ENCODE peak calls at places on chromosomes 6 and 20, in nine cellular contexts. Q, E, O, G, B, K, T, R and J are unnamed samples.

GRCh38 chr20:19453781-19454310 is 241.4 kb downstream of the SLC24A3 start:
- DNase-seq in Q (no peak), E (no peak), O (no peak), G (no peak), B (no peak), K (no peak), T (no peak), R (no peak), J (no peak)

GRCh38 chr6:46129301-46129633 is 522 bp upstream of the ENPP4 start:
- DNase-seq in Q (no peak), E (no peak), O (no peak), G (no peak), B (no peak), K (no peak), T (no peak), R (no peak), J (no peak)

GRCh38 chr6:5670381-5670780 is 336.3 kb downstream of the NRN1 start:
- DNase-seq in Q (no peak), E (no peak), O (no peak), G (no peak), B (no peak), K (no peak), T (no peak), R (no peak), J (no peak)

GRCh38 chr20:25319241-25320034 is 71.2 kb downstream of the ABHD12 start:
- DNase-seq in Q (no peak), E (no peak), O (peak; percentile 54), G (peak; percentile 38), B (no peak), K (no peak), T (no peak), R (no peak), J (no peak)

GRCh38 chr6:4348462-4349112 is 213.2 kb upstream of the ECI2 start:
- DNase-seq in Q (no peak), E (no peak), O (no peak), G (no peak), B (peak; percentile 33), K (no peak), T (no peak), R (no peak), J (no peak)

GRCh38 chr20:49872056-49872455 is 43.3 kb downstream of the SPATA2 start:
- DNase-seq in Q (no peak), E (no peak), O (no peak), G (no peak), B (no peak), K (no peak), T (no peak), R (no peak), J (no peak)

GRCh38 chr20:10448270-10449156 is 13.4 kb downstream of the SLX4IP start:
- DNase-seq in Q (no peak), E (no peak), O (no peak), G (no peak), B (no peak), K (no peak), T (no peak), R (no peak), J (no peak)

GRCh38 chr6:105021399-105021798 is 64.5 kb downstream of the LIN28B start:
- DNase-seq in Q (no peak), E (no peak), O (no peak), G (no peak), B (no peak), K (no peak), T (no peak), R (no peak), J (no peak)

GRCh38 chr20:24102290-24102689 is 113.7 kb upstream of the GGTLC1 start:
- DNase-seq in Q (no peak), E (no peak), O (no peak), G (no peak), B (peak; percentile 24), K (peak; percentile 35), T (no peak), R (peak; percentile 13), J (no peak)

GRCh38 chr6:21109421-21110178 is 484.0 kb upstream of the SOX4 start:
- DNase-seq in Q (no peak), E (no peak), O (no peak), G (no peak), B (peak; percentile 70), K (no peak), T (peak; percentile 23), R (no peak), J (peak; percentile 13)

GRCh38 chr6:33442283-33442682 is 12.1 kb upstream of the ZBTB9 start:
- DNase-seq in Q (no peak), E (no peak), O (no peak), G (no peak), B (no peak), K (no peak), T (no peak), R (no peak), J (no peak)

GRCh38 chr20:32828029-32828666 is 8.4 kb downstream of the MAPRE1 start:
- DNase-seq in Q (no peak), E (no peak), O (no peak), G (no peak), B (peak; percentile 39), K (no peak), T (no peak), R (no peak), J (no peak)

GRCh38 chr20:33812673-33813462 is 1.7 kb downstream of the CHMP4B start:
- DNase-seq in Q (no peak), E (no peak), O (no peak), G (no peak), B (peak; percentile 36), K (no peak), T (no peak), R (no peak), J (peak; percentile 22)

GRCh38 chr6:30686908-30687658 is 638 bp upstream of the PPP1R18 start:
- DNase-seq in Q (peak; percentile 89), E (peak; percentile 73), O (peak; percentile 98), G (peak; percentile 72), B (peak; percentile 100), K (peak; percentile 85), T (peak; percentile 92), R (peak; percentile 42), J (peak; percentile 95)

GRCh38 chr20:50655325-50655880 is 35.9 kb downstream of the RIPOR3 start:
- DNase-seq in Q (no peak), E (no peak), O (peak; percentile 83), G (no peak), B (peak; percentile 86), K (no peak), T (peak; percentile 49), R (no peak), J (no peak)

GRCh38 chr6:109008537-109008950 is 86.1 kb downstream of the SESN1 start:
- DNase-seq in Q (no peak), E (no peak), O (no peak), G (no peak), B (peak; percentile 73), K (no peak), T (peak; percentile 21), R (peak; percentile 43), J (no peak)

GRCh38 chr20:25196701-25197120 is 1.2 kb downstream of the ENTPD6 start:
- DNase-seq in Q (no peak), E (no peak), O (no peak), G (no peak), B (no peak), K (peak; percentile 24), T (no peak), R (no peak), J (no peak)

GRCh38 chr20:50720582-50720981 is 10.8 kb upstream of the PARD6B start:
- DNase-seq in Q (no peak), E (no peak), O (no peak), G (no peak), B (no peak), K (no peak), T (no peak), R (no peak), J (no peak)

GRCh38 chr6:82553863-82554531 is 190.4 kb downstream of the TPBG start:
- DNase-seq in Q (no peak), E (no peak), O (no peak), G (no peak), B (no peak), K (no peak), T (no peak), R (no peak), J (no peak)

GRCh38 chr20:39282619-39283092 is 320.5 kb downstream of the DHX35 start:
- DNase-seq in Q (no peak), E (no peak), O (no peak), G (no peak), B (no peak), K (no peak), T (no peak), R (no peak), J (no peak)

GRCh38 chr20:24790746-24791283 is 158.3 kb upstream of the CST7 start:
- DNase-seq in Q (no peak), E (no peak), O (no peak), G (no peak), B (no peak), K (no peak), T (no peak), R (no peak), J (no peak)

GRCh38 chr6:134753001-134753400 is 196.9 kb downstream of the ALDH8A1 start:
- DNase-seq in Q (no peak), E (no peak), O (no peak), G (no peak), B (no peak), K (no peak), T (no peak), R (no peak), J (no peak)

GRCh38 chr6:131787079-131787478 is 20.7 kb upstream of the ENPP1 start:
- DNase-seq in Q (no peak), E (no peak), O (no peak), G (no peak), B (peak; percentile 52), K (no peak), T (no peak), R (no peak), J (no peak)

GRCh38 chr20:13681248-13682125 is 42.8 kb upstream of the TASP1 start:
- DNase-seq in Q (no peak), E (no peak), O (no peak), G (no peak), B (no peak), K (no peak), T (no peak), R (no peak), J (no peak)

GRCh38 chr6:84842526-84843161 is 78.2 kb upstream of the TBX18 start:
- DNase-seq in Q (no peak), E (no peak), O (no peak), G (no peak), B (peak; percentile 63), K (no peak), T (no peak), R (no peak), J (no peak)

GRCh38 chr20:49186535-49187329 is 1.4 kb downstream of the STAU1 start:
- DNase-seq in Q (peak; percentile 8), E (peak; percentile 51), O (peak; percentile 69), G (peak; percentile 36), B (peak; percentile 63), K (peak; percentile 73), T (peak; percentile 55), R (peak; percentile 79), J (peak; percentile 58)

GRCh38 chr6:30077218-30077617 is 1.6 kb upstream of the RNF39 start:
- DNase-seq in Q (no peak), E (no peak), O (no peak), G (no peak), B (no peak), K (peak; percentile 38), T (no peak), R (no peak), J (no peak)

GRCh38 chr20:52311209-52311794 is 119.7 kb upstream of the ZFP64 start:
- DNase-seq in Q (no peak), E (no peak), O (no peak), G (no peak), B (no peak), K (no peak), T (no peak), R (no peak), J (no peak)

GRCh38 chr20:43910564-43910963 is 4.1 kb upstream of the TOX2 start:
- DNase-seq in Q (no peak), E (no peak), O (no peak), G (no peak), B (no peak), K (peak; percentile 16), T (no peak), R (no peak), J (no peak)

GRCh38 chr20:38985060-38985459 is 22.9 kb downstream of the DHX35 start:
- DNase-seq in Q (no peak), E (no peak), O (no peak), G (no peak), B (no peak), K (no peak), T (no peak), R (no peak), J (no peak)

GRCh38 chr6:166952567-166953464 is 3.5 kb downstream of the RNASET2 start:
- DNase-seq in Q (no peak), E (no peak), O (no peak), G (no peak), B (no peak), K (no peak), T (no peak), R (peak; percentile 72), J (no peak)